ENCODE peak calls at places on chromosome 16, in four cellular contexts. Y, D, N and M are unnamed samples.
A peak's percentile ranks its signal among the peaks of the same experiment; 100 is the strongest.

GRCh38 chr16:81088836-81089235 is 7.4 kb downstream of the GCSH start:
- DNase-seq in Y (no peak), D (no peak), N (no peak), M (no peak)

GRCh38 chr16:22641030-22641671 is 130.5 kb downstream of the NPIPB5 start:
- DNase-seq in Y (no peak), D (no peak), N (no peak), M (no peak)

GRCh38 chr16:2810651-2811050 is 6.4 kb upstream of the PRSS21 start:
- DNase-seq in Y (no peak), D (no peak), N (no peak), M (no peak)

GRCh38 chr16:9123871-9124270 is 32.4 kb downstream of the HAPSTR1 start:
- DNase-seq in Y (no peak), D (no peak), N (no peak), M (no peak)

GRCh38 chr16:3638916-3639644 is 15.4 kb upstream of the DNASE1 start:
- DNase-seq in Y (no peak), D (no peak), N (no peak), M (no peak)

GRCh38 chr16:62068747-62069146 is 32.5 kb upstream of the CDH8 start:
- DNase-seq in Y (peak; percentile 47), D (no peak), N (peak; percentile 20), M (peak; percentile 23)

GRCh38 chr16:1102921-1103648 is 7.0 kb upstream of the C1QTNF8 start:
- DNase-seq in Y (peak; percentile 93), D (no peak), N (no peak), M (peak; percentile 83)

GRCh38 chr16:53080345-53081031 is 25.7 kb downstream of the CHD9 start:
- DNase-seq in Y (no peak), D (no peak), N (no peak), M (no peak)

GRCh38 chr16:12416136-12416787 is 387.4 kb downstream of the CPPED1 start:
- DNase-seq in Y (peak; percentile 33), D (no peak), N (no peak), M (no peak)

GRCh38 chr16:28140788-28141618 is 70.8 kb downstream of the XPO6 start:
- DNase-seq in Y (no peak), D (peak; percentile 90), N (peak; percentile 10), M (no peak)

GRCh38 chr16:23611936-23612335 is 15.8 kb upstream of the NDUFAB1 start:
- DNase-seq in Y (no peak), D (no peak), N (no peak), M (no peak)

GRCh38 chr16:588639-588888 is 1.3 kb upstream of the RAB40C start:
- DNase-seq in Y (peak; percentile 54), D (no peak), N (no peak), M (peak; percentile 25)

GRCh38 chr16:83269541-83269940 is 538.2 kb upstream of the HSBP1 start:
- DNase-seq in Y (no peak), D (no peak), N (no peak), M (no peak)

GRCh38 chr16:998211-998610 is 16.6 kb downstream of the SOX8 start:
- DNase-seq in Y (no peak), D (no peak), N (no peak), M (no peak)

GRCh38 chr16:55019419-55020131 is 88.9 kb downstream of the IRX5 start:
- DNase-seq in Y (no peak), D (no peak), N (no peak), M (no peak)

GRCh38 chr16:10206215-10206614 is 24.0 kb upstream of the GRIN2A start:
- DNase-seq in Y (no peak), D (peak; percentile 27), N (no peak), M (no peak)
- TF ChIP-seq TARDBP in Y (no peak), D (no peak), N (no peak), M (no peak)

GRCh38 chr16:15518412-15519351 is 84.3 kb downstream of the BMERB1 start:
- DNase-seq in Y (no peak), D (no peak), N (no peak), M (no peak)
- TF ChIP-seq TARDBP in Y (no peak), D (no peak), N (no peak), M (no peak)

DNA sequence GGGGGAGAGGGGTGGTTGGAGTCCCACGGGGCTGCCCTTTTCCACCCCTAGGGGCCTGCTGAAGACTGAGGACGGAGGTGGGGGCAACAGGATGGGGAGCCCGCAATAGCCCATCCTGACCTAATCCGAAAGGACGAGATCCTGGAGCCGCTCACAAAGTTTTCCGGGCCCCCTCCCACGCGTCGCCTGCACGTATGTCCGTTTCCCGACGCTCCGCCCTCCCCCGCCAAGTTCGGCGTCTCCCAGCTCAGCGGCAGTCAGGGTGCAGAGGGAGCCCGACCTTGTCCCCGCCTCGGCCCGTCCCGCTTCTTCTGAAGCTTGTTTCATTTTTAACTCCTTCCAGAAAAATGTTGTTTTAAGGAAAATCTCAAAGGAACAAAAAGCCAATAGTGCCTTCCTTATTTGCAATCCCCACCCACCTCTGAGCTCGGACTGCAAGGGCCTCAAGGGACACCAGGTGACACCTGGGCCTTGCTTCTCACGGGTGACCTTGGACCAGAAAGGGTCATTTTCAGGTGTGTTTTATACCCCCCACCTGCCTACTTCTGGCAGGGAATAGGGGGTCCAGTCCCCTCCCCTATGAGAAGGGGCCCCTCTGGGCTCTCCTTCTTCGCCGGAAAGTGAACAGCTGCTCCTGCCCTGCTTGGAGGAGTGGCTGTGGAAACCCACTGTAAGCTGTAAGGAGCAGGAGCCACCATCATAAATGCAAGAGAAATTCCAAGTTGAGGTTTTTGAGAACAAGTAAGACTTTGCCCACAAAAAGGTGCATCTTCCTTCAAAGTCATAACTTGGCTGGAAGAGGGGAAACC is 3.4 kb upstream of the ZNF423 start:
- DNase-seq in Y (peak; percentile 45), D (no peak), N (no peak), M (no peak)
- TF ChIP-seq TARDBP in Y (no peak), D (no peak), N (no peak), M (no peak)

GRCh38 chr16:59164461-59164860 is 430.3 kb upstream of the GOT2 start:
- DNase-seq in Y (no peak), D (no peak), N (no peak), M (no peak)
- TF ChIP-seq TARDBP in Y (no peak), D (no peak), N (no peak), M (no peak)

GRCh38 chr16:31504159-31504558 is 4.0 kb downstream of the RUSF1 start:
- DNase-seq in Y (no peak), D (no peak), N (no peak), M (no peak)

GRCh38 chr16:31507929-31508705 is at the start of gene RUSF1:
- DNase-seq in Y (peak; percentile 86), D (peak; percentile 33), N (peak; percentile 89), M (peak; percentile 87)

GRCh38 chr16:31507617-31507928 is 618 bp downstream of the RUSF1 start:
- DNase-seq in Y (no peak), D (no peak), N (no peak), M (no peak)

GRCh38 chr16:31502981-31503380 is 5.2 kb downstream of the RUSF1 start:
- DNase-seq in Y (no peak), D (no peak), N (no peak), M (no peak)

GRCh38 chr16:31505483-31505882 is 2.7 kb downstream of the RUSF1 start:
- DNase-seq in Y (no peak), D (peak; percentile 61), N (no peak), M (no peak)
- TF ChIP-seq TARDBP in Y (no peak), D (no peak), N (no peak), M (no peak)

GRCh38 chr16:85089485-85089884 is 22.8 kb downstream of the CIBAR2 start:
- DNase-seq in Y (no peak), D (no peak), N (no peak), M (no peak)

GRCh38 chr16:85088570-85089214 is 23.6 kb downstream of the CIBAR2 start:
- DNase-seq in Y (no peak), D (no peak), N (no peak), M (no peak)

GRCh38 chr16:85090873-85091521 is 21.3 kb downstream of the CIBAR2 start:
- DNase-seq in Y (no peak), D (no peak), N (no peak), M (no peak)

GRCh38 chr16:85091522-85091910 is 20.8 kb downstream of the CIBAR2 start:
- DNase-seq in Y (no peak), D (no peak), N (no peak), M (no peak)

GRCh38 chr16:85090166-85090565 is 22.1 kb downstream of the CIBAR2 start:
- DNase-seq in Y (no peak), D (no peak), N (no peak), M (no peak)
- TF ChIP-seq TARDBP in Y (no peak), D (no peak), N (no peak), M (no peak)

GRCh38 chr16:30951785-30952184 is 2.9 kb downstream of the ORAI3 start:
- DNase-seq in Y (no peak), D (no peak), N (no peak), M (no peak)
- TF ChIP-seq TARDBP in Y (no peak), D (no peak), N (no peak), M (no peak)